ENCODE peak calls at places on chromosome 18, in eight cellular contexts. R is non-pigmented ciliary epithelial cell; F is stimulated activated naive CD8-positive, alpha-beta T cell treated with anti-CD3 and anti-CD28 coated beads, Interleukin-15, amount 100 ng/mL, for 72 hours; V is hippocampal formation; I is endothelial cell; X is WTC11; K is A172; U is EL. T is an unnamed sample.

GRCh38 chr18:67425724-67426123 is 90.8 kb downstream of the DSEL start:
- DNase-seq in F (no peak), V (no peak), U (peak), I (no peak), X (no peak), R (peak), K (peak), T (peak)

GRCh38 chr18:58603365-58604067 is 25.4 kb downstream of the ALPK2 start:
- DNase-seq in R (no peak), K (no peak), X (no peak), F (no peak), V (no peak), I (no peak), U (no peak), T (peak)

GRCh38 chr18:50218432-50219197 is 23.7 kb upstream of the MYO5B start:
- DNase-seq in F (peak), V (peak), U (peak), I (peak), X (peak), K (no peak), R (peak), T (no peak)

GRCh38 chr18:26279428-26279827 is 53.2 kb downstream of the TAF4B start:
- DNase-seq in V (no peak), F (no peak), K (no peak), R (no peak), X (no peak), I (no peak), U (no peak), T (no peak)

GRCh38 chr18:55778731-55779460 is 190.9 kb upstream of the TCF4 start:
- DNase-seq in I (no peak), V (no peak), F (no peak), X (no peak), R (no peak), K (peak), U (peak), T (no peak)

GRCh38 chr18:70037453-70038061 is 89.9 kb upstream of the CD226 start:
- DNase-seq in X (no peak), U (no peak), V (no peak), R (no peak), I (no peak), F (no peak), K (no peak), T (no peak)

GRCh38 chr18:22285299-22286140 is 116.1 kb downstream of the GATA6 start:
- DNase-seq in X (no peak), K (no peak), I (no peak), R (no peak), V (no peak), U (peak), F (no peak), T (peak)

GRCh38 chr18:35289293-35290069 is 548 bp downstream of the ZSCAN30 start:
- DNase-seq in R (no peak), U (peak), K (no peak), X (peak), V (no peak), I (no peak), F (no peak), T (no peak)

GRCh38 chr18:24296273-24296672 is 101.4 kb downstream of the OSBPL1A start:
- DNase-seq in X (no peak), F (no peak), R (no peak), U (no peak), V (no peak), K (no peak), I (no peak), T (no peak)

GRCh38 chr18:47050468-47050867 is 15.0 kb upstream of the ELOA2 start:
- DNase-seq in I (peak), X (no peak), V (no peak), U (peak), R (peak), K (peak), F (no peak), T (no peak)

GRCh38 chr18:42437646-42438045 is 482.6 kb downstream of the PIK3C3 start:
- DNase-seq in K (peak), V (no peak), R (peak), F (no peak), I (no peak), X (no peak), U (no peak), T (peak)

GRCh38 chr18:57843403-57843802 is 40.3 kb upstream of the ATP8B1 start:
- DNase-seq in K (no peak), R (no peak), X (no peak), U (no peak), V (no peak), I (no peak), F (no peak), T (no peak)

GRCh38 chr18:58781627-58782194 is 83.0 kb upstream of the ZNF532 start:
- DNase-seq in K (peak), X (peak), U (peak), V (peak), I (peak), R (no peak), F (peak), T (peak)

GRCh38 chr18:1103567-1103966 is 198.9 kb downstream of the ADCYAP1 start:
- DNase-seq in I (no peak), F (no peak), U (no peak), R (no peak), K (no peak), V (no peak), X (no peak), T (no peak)

GRCh38 chr18:23126352-23127056 is 8.8 kb upstream of the CABLES1 start:
- DNase-seq in X (no peak), U (no peak), F (no peak), I (no peak), R (no peak), K (no peak), V (no peak), T (no peak)

GRCh38 chr18:73099759-73100158 is 232.0 kb upstream of the NETO1 start:
- DNase-seq in U (no peak), F (no peak), R (no peak), X (no peak), K (no peak), V (no peak), I (no peak), T (no peak)

GRCh38 chr18:56468379-56468778 is 170.0 kb downstream of the TXNL1 start:
- DNase-seq in V (no peak), X (no peak), R (no peak), U (no peak), I (no peak), F (no peak), K (no peak), T (no peak)

GRCh38 chr18:9575558-9575957 is 38.8 kb downstream of the PPP4R1 start:
- DNase-seq in R (peak), X (peak), I (peak), K (peak), F (no peak), V (peak), U (peak), T (peak)

GRCh38 chr18:62660741-62661140 is 54.6 kb upstream of the PHLPP1 start:
- DNase-seq in U (peak), V (no peak), K (peak), R (no peak), F (no peak), I (no peak), X (no peak), T (no peak)

GRCh38 chr18:3329471-3329870 is 67.5 kb downstream of the MYL12B start:
- DNase-seq in I (no peak), F (no peak), V (no peak), X (no peak), R (no peak), U (peak), K (peak), T (peak)

GRCh38 chr18:63427566-63427965 is 5.3 kb upstream of the VPS4B start:
- DNase-seq in R (no peak), K (peak), U (peak), V (no peak), F (no peak), I (no peak), X (no peak), T (peak)

GRCh38 chr18:47615043-47615442 is 315.4 kb downstream of the SMAD2 start:
- DNase-seq in R (no peak), I (no peak), F (no peak), X (no peak), V (no peak), U (no peak), K (no peak), T (no peak)

GRCh38 chr18:44198296-44199284 is 482.1 kb upstream of the SETBP1 start:
- DNase-seq in R (no peak), V (no peak), X (no peak), K (no peak), U (no peak), I (no peak), F (no peak), T (peak)

GRCh38 chr18:79459946-79460345 is 64.2 kb downstream of the NFATC1 start:
- DNase-seq in U (no peak), V (no peak), K (peak), I (no peak), F (no peak), X (no peak), R (no peak), T (no peak)

GRCh38 chr18:42545825-42546224 is 569.7 kb downstream of the RIT2 start:
- DNase-seq in R (peak), U (no peak), X (no peak), K (peak), I (no peak), V (no peak), F (no peak), T (peak)

GRCh38 chr18:63788447-63789096 is 13.4 kb downstream of the SERPINB7 start:
- DNase-seq in F (peak), K (peak), I (no peak), U (peak), X (no peak), V (no peak), R (peak), T (peak)

GRCh38 chr18:62485684-62486083 is 37.1 kb upstream of the ZCCHC2 start:
- DNase-seq in K (peak), F (no peak), X (no peak), R (peak), U (peak), V (no peak), I (no peak), T (peak)

GRCh38 chr18:34223164-34223892 is 1.4 kb downstream of the NOL4 start:
- DNase-seq in F (no peak), R (no peak), V (no peak), X (peak), K (no peak), I (peak), U (no peak), T (no peak)

GRCh38 chr18:59705145-59705544 is 7.9 kb upstream of the CCBE1 start:
- DNase-seq in I (no peak), V (no peak), R (no peak), X (no peak), F (no peak), U (peak), K (no peak), T (peak)

GRCh38 chr18:43789234-43790000 is 512.1 kb upstream of the SYT4 start:
- DNase-seq in I (no peak), U (no peak), F (no peak), V (no peak), X (no peak), K (no peak), R (no peak), T (no peak)

GRCh38 chr18:1840878-1841277 is 730.4 kb downstream of the METTL4 start:
- DNase-seq in X (peak), F (no peak), I (no peak), K (no peak), U (no peak), V (no peak), R (no peak), T (no peak)

GRCh38 chr18:47888156-47888555 is 42.3 kb downstream of the SMAD2 start:
- DNase-seq in I (no peak), K (no peak), X (no peak), R (no peak), V (no peak), U (no peak), F (no peak), T (no peak)

GRCh38 chr18:36051760-36052159 is 15.6 kb downstream of the RPRD1A start:
- DNase-seq in V (no peak), K (no peak), R (no peak), I (no peak), X (no peak), F (no peak), U (no peak), T (no peak)

GRCh38 chr18:57906852-57907251 is 103.7 kb upstream of the ATP8B1 start:
- DNase-seq in X (peak), V (no peak), K (no peak), U (no peak), F (no peak), R (no peak), I (no peak), T (no peak)